ENCODE peak calls at places on chromosomes 16 and 17, in eight cellular contexts. X is endothelial cell of umbilical vein, D is A549, G is H1, N is K562, V is HepG2, Y is HCT116, L is GM12878. W is an unnamed sample.

GRCh38 chr17:78137392-78138203 is 7.0 kb downstream of the TMC8 start:
- DNase-seq in X (no peak), D (no peak), G (no peak), N (peak), V (no peak), Y (no peak), L (no peak), W (peak)

GRCh38 chr16:57759131-57759530 is 23.6 kb downstream of the KATNB1 start:
- DNase-seq in X (no peak), D (no peak), G (no peak), N (no peak), V (no peak), Y (no peak), L (no peak), W (no peak)

GRCh38 chr16:3020247-3020603 is at the start of gene TNFRSF12A:
- DNase-seq in X (peak), D (peak), G (no peak), N (peak), V (peak), Y (peak), L (no peak), W (peak)

GRCh38 chr17:17741346-17742023 is 60.2 kb downstream of the RAI1 start:
- DNase-seq in X (peak), D (no peak), G (no peak), N (no peak), V (no peak), Y (no peak), L (no peak), W (no peak)

GRCh38 chr17:79054200-79054599 is 20.4 kb upstream of the ENGASE start:
- DNase-seq in X (no peak), D (no peak), G (no peak), N (no peak), V (no peak), Y (peak), L (no peak), W (no peak)

GRCh38 chr16:82580293-82580900 is 46.4 kb upstream of the CDH13 start:
- DNase-seq in X (peak), D (peak), G (no peak), N (no peak), V (peak), Y (peak), L (no peak), W (peak)

GRCh38 chr16:50509521-50510341 is 38.5 kb upstream of the NKD1 start:
- DNase-seq in X (peak), D (no peak), G (peak), N (peak), V (peak), Y (peak), L (no peak), W (peak)

GRCh38 chr16:74842413-74842812 is 67.8 kb upstream of the FA2H start:
- DNase-seq in X (no peak), D (no peak), G (no peak), N (no peak), V (no peak), Y (no peak), L (no peak), W (no peak)

GRCh38 chr16:7405166-7405565 is 72.5 kb downstream of the RBFOX1 start:
- DNase-seq in X (no peak), D (no peak), G (no peak), N (no peak), V (peak), Y (no peak), L (no peak), W (no peak)

GRCh38 chr16:2054543-2055245 is 6.9 kb downstream of the TSC2 start:
- DNase-seq in X (no peak), D (no peak), G (no peak), N (no peak), V (no peak), Y (no peak), L (no peak), W (no peak)

GRCh38 chr17:68624381-68624780 is 23.2 kb upstream of the FAM20A start:
- DNase-seq in X (no peak), D (no peak), G (no peak), N (no peak), V (no peak), Y (no peak), L (no peak), W (no peak)

GRCh38 chr16:86906608-86907007 is 328.3 kb downstream of the FOXL1 start:
- DNase-seq in X (no peak), D (no peak), G (no peak), N (no peak), V (no peak), Y (no peak), L (no peak), W (no peak)

GRCh38 chr17:29091591-29092291 is 48.8 kb downstream of the PIPOX start:
- DNase-seq in X (no peak), D (no peak), G (no peak), N (no peak), V (no peak), Y (no peak), L (no peak), W (no peak)

GRCh38 chr16:86513471-86514277 is 3.3 kb downstream of the FOXF1 start:
- DNase-seq in X (no peak), D (no peak), G (no peak), N (no peak), V (no peak), Y (no peak), L (no peak), W (no peak)

GRCh38 chr17:77540531-77540930 is 399.8 kb downstream of the SEC14L1 start:
- DNase-seq in X (no peak), D (no peak), G (no peak), N (no peak), V (no peak), Y (no peak), L (no peak), W (no peak)

GRCh38 chr16:89844739-89845339 is 16.6 kb downstream of the SPIRE2 start:
- DNase-seq in X (no peak), D (no peak), G (no peak), N (no peak), V (no peak), Y (no peak), L (no peak), W (no peak)

GRCh38 chr16:67915831-67916723 is 15.6 kb downstream of the CTRL start:
- DNase-seq in X (no peak), D (no peak), G (no peak), N (no peak), V (peak), Y (no peak), L (no peak), W (no peak)

GRCh38 chr17:27657620-27658019 is 26.6 kb downstream of the LGALS9 start:
- DNase-seq in X (peak), D (no peak), G (no peak), N (no peak), V (no peak), Y (no peak), L (no peak), W (peak)

GRCh38 chr17:67993998-67994361 is 2.3 kb downstream of the C17orf58 start:
- DNase-seq in X (peak), D (peak), G (no peak), N (no peak), V (peak), Y (no peak), L (no peak), W (no peak)

GRCh38 chr17:7309628-7310027 is 2.2 kb downstream of the EIF5A start:
- DNase-seq in X (no peak), D (no peak), G (no peak), N (no peak), V (no peak), Y (no peak), L (no peak), W (no peak)

GRCh38 chr16:520847-521246 is 6.7 kb upstream of the CAPN15 start:
- DNase-seq in X (no peak), D (no peak), G (no peak), N (no peak), V (no peak), Y (no peak), L (no peak), W (no peak)

GRCh38 chr16:13338044-13338443 is 436.6 kb downstream of the SHISA9 start:
- DNase-seq in X (no peak), D (no peak), G (no peak), N (no peak), V (no peak), Y (no peak), L (no peak), W (no peak)

GRCh38 chr17:43388198-43389021 is 10.4 kb upstream of the ARL4D start:
- DNase-seq in X (peak), D (peak), G (no peak), N (peak), V (peak), Y (peak), L (peak), W (peak)

GRCh38 chr17:79125503-79125902 is 50.9 kb downstream of the ENGASE start:
- DNase-seq in X (no peak), D (no peak), G (no peak), N (no peak), V (no peak), Y (no peak), L (no peak), W (no peak)

GRCh38 chr17:43431741-43432523 is 33.1 kb downstream of the ARL4D start:
- DNase-seq in X (peak), D (no peak), G (no peak), N (no peak), V (no peak), Y (no peak), L (no peak), W (peak)

GRCh38 chr16:80231118-80231515 is 309.7 kb upstream of the DYNLRB2 start:
- DNase-seq in X (no peak), D (no peak), G (no peak), N (no peak), V (no peak), Y (no peak), L (no peak), W (no peak)

GRCh38 chr17:73308017-73308823 is 3.6 kb downstream of the CDC42EP4 start:
- DNase-seq in X (peak), D (peak), G (no peak), N (peak), V (peak), Y (peak), L (no peak), W (peak)

GRCh38 chr17:48596000-48596734 is 2.6 kb upstream of the HOXB5 start:
- DNase-seq in X (no peak), D (no peak), G (no peak), N (no peak), V (no peak), Y (no peak), L (no peak), W (no peak)

GRCh38 chr17:57832299-57832698 is 17.5 kb downstream of the MRPS23 start:
- DNase-seq in X (no peak), D (no peak), G (no peak), N (no peak), V (no peak), Y (no peak), L (no peak), W (peak)

GRCh38 chr16:30882429-30883310 is 11.2 kb downstream of the BCL7C start:
- DNase-seq in X (no peak), D (no peak), G (no peak), N (no peak), V (no peak), Y (no peak), L (no peak), W (peak)

GRCh38 chr17:64032081-64032480 is 11.6 kb upstream of the ICAM2 start:
- DNase-seq in X (no peak), D (no peak), G (no peak), N (no peak), V (no peak), Y (no peak), L (no peak), W (no peak)

GRCh38 chr16:19375561-19376158 is 42.0 kb upstream of the TMC5 start:
- DNase-seq in X (peak), D (peak), G (peak), N (peak), V (peak), Y (peak), L (peak), W (peak)

GRCh38 chr17:41941158-41941557 is 10.7 kb downstream of the ODAD4 start:
- DNase-seq in X (no peak), D (no peak), G (no peak), N (no peak), V (no peak), Y (no peak), L (no peak), W (no peak)

GRCh38 chr17:77416096-77416713 is 275.4 kb downstream of the SEC14L1 start:
- DNase-seq in X (no peak), D (no peak), G (no peak), N (no peak), V (no peak), Y (no peak), L (no peak), W (no peak)

GRCh38 chr16:86725401-86725800 is 147.1 kb downstream of the FOXL1 start:
- DNase-seq in X (no peak), D (no peak), G (no peak), N (no peak), V (no peak), Y (no peak), L (no peak), W (no peak)

GRCh38 chr17:31068291-31068690 is 26.5 kb upstream of the NF1 start:
- DNase-seq in X (peak), D (no peak), G (no peak), N (peak), V (peak), Y (peak), L (no peak), W (peak)
- TF ChIP-seq MAX in X (no peak), D (no peak), G (no peak), N (no peak), V (no peak), Y (peak), L (no peak), W (no peak)

GRCh38 chr17:35879748-35880654 is at the start of gene CCL5:
- DNase-seq in X (no peak), D (no peak), G (no peak), N (no peak), V (no peak), Y (no peak), L (peak), W (peak)
- TF ChIP-seq CTCF in X (no peak), D (no peak), G (no peak), N (no peak), V (no peak), Y (no peak), L (no peak), W (no peak)

DNA sequence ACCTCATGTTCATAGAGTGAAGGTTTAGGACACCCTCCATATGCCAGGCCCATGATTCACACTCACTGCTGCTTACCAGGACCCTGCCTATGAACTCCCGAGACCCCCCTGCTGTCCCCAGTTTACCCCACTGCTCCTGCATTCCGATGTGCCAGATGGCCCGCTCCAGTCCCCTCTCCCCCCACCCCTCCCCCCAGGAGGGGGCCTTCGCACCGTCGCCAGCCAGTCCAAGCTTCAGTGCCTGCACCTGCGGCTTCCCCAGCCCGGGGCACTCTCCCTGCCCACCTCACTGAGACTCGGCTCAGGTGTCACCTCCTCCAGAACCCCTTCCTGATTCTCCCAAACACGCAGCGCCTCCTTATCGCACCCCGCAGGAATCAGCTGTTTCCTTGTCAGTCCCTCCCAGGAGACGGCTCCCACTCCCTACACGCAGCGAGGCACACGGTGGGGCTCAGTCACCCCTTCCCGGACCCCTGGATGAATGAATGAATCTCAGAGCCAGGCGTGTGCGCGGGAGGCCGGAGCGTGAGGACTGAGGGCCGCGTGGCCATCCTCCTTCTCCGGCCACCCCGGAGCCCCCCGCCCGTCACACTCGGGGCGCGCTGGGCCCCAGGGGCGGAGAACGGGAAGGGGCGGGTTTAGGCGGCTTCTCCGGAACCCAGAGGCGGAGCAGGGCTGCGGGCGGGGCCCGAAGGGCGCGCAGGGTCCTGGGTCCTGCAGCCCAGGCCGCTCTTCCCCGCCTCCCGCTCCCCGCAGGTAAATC is 1.7 kb downstream of the MYO1C start:
- DNase-seq in X (peak), D (peak), G (no peak), N (peak), V (peak), Y (no peak), L (no peak), W (peak)
- TF ChIP-seq POLR2A in X (peak), D (peak), G (no peak), N (peak), V (peak), Y (peak), L (peak), W (peak)

GRCh38 chr17:21293846-21294240 is 9.3 kb downstream of the MAP2K3 start:
- DNase-seq in X (no peak), D (no peak), G (no peak), N (no peak), V (no peak), Y (no peak), L (no peak), W (no peak)
- TF ChIP-seq MAX in X (no peak), D (no peak), G (no peak), N (no peak), V (no peak), Y (no peak), L (no peak), W (no peak)

GRCh38 chr17:81253358-81254131 is 14.4 kb downstream of the NDUFAF8 start:
- DNase-seq in X (peak), D (peak), G (no peak), N (peak), V (no peak), Y (no peak), L (no peak), W (peak)

GRCh38 chr17:81256616-81257015 is 17.5 kb downstream of the NDUFAF8 start:
- DNase-seq in X (no peak), D (peak), G (no peak), N (no peak), V (no peak), Y (no peak), L (no peak), W (no peak)

GRCh38 chr17:81252336-81253329 is 13.5 kb downstream of the NDUFAF8 start:
- DNase-seq in X (no peak), D (no peak), G (no peak), N (no peak), V (peak), Y (no peak), L (no peak), W (no peak)

GRCh38 chr17:81257533-81257932 is 18.4 kb downstream of the NDUFAF8 start:
- DNase-seq in X (no peak), D (no peak), G (no peak), N (no peak), V (no peak), Y (no peak), L (no peak), W (no peak)

GRCh38 chr17:81254955-81255717 is 16.0 kb downstream of the NDUFAF8 start:
- DNase-seq in X (peak), D (peak), G (peak), N (peak), V (peak), Y (no peak), L (no peak), W (peak)
- TF ChIP-seq CTCF in X (peak), D (peak), G (peak), N (peak), V (peak), Y (no peak), L (no peak), W (peak)

DNA sequence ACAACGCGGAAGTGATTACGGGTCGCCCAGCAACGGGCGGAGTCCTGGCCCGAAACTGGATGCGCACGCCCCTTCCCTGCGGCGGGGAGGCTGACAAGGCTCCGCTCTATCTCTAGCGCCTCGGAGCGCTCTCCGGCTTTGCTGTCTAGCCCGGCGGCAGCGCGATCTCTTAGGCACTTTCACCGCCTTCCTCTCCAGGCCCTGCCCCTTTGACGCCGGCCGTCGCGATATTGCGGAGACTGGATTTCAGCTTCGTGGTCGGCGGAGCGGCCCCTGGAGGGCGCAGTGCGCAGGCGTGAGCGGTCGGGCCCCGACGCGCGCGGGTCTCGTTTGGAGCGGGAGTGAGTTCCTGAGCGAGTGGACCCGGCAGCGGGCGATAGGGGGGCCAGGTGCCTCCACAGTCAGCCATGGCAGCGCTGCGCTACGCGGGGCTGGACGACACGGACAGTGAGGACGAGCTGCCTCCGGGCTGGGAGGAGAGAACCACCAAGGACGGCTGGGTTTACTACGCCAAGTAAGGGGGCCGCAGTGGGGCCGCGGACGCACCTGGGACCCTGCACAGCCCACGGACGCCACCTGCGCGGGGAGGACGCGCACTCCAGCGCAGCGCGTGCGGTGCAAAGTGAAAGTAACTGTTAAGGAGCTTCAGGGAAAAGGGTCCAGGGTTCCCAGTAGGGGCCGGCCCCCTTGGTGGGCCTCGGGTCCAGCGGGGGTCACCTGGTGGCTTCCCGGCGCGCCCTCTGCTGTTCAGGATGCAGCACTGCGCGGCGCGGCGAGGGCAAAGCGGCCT is at the start of gene WWOX:
- DNase-seq in X (peak), D (peak), G (peak), N (peak), V (peak), Y (peak), L (peak), W (peak)
- TF ChIP-seq POLR2A in X (no peak), D (peak), G (peak), N (peak), V (peak), Y (no peak), L (peak), W (peak)

GRCh38 chr16:72125635-72126428 is 32.2 kb downstream of the DHX38 start:
- DNase-seq in X (no peak), D (no peak), G (no peak), N (no peak), V (no peak), Y (no peak), L (no peak), W (peak)
- TF ChIP-seq MAX in X (no peak), D (no peak), G (no peak), N (no peak), V (no peak), Y (no peak), L (no peak), W (no peak)